ENCODE peak calls at places on chromosomes 3 and 15, in ten cellular contexts. I, C, L, E, M, Q, P, S, Y and N are unnamed samples.

GRCh38 chr3:100001083-100001482 is 113.2 kb downstream of the FILIP1L start:
- DNase-seq in I (no peak), C (no peak), L (no peak), E (no peak), M (no peak), Q (no peak), P (no peak), S (no peak), Y (no peak), N (no peak)

GRCh38 chr15:55481842-55482241 is 26.2 kb downstream of the DNAAF4 start:
- DNase-seq in I (no peak), C (no peak), L (no peak), E (no peak), M (no peak), Q (no peak), P (no peak), S (no peak), Y (no peak), N (no peak)

GRCh38 chr3:49025005-49025792 is 3.3 kb downstream of the NDUFAF3 start:
- DNase-seq in I (no peak), C (peak), L (no peak), E (no peak), M (no peak), Q (no peak), P (no peak), S (no peak), Y (no peak), N (no peak)

GRCh38 chr3:38003817-38004414 is 13.3 kb downstream of the VILL start:
- DNase-seq in I (no peak), C (no peak), L (no peak), E (peak), M (peak), Q (no peak), P (peak), S (no peak), Y (no peak), N (no peak)

GRCh38 chr3:140844072-140844471 is 97.6 kb upstream of the SLC25A36 start:
- DNase-seq in I (no peak), C (no peak), L (no peak), E (no peak), M (no peak), Q (no peak), P (no peak), S (no peak), Y (no peak), N (no peak)

GRCh38 chr3:6560259-6560658 is 300.7 kb upstream of the GRM7 start:
- DNase-seq in I (no peak), C (no peak), L (no peak), E (no peak), M (no peak), Q (no peak), P (no peak), S (no peak), Y (no peak), N (no peak)

GRCh38 chr3:9398715-9399708 is 1.6 kb downstream of the SETD5 start:
- DNase-seq in I (no peak), C (no peak), L (no peak), E (peak), M (no peak), Q (no peak), P (peak), S (no peak), Y (peak), N (no peak)

GRCh38 chr3:117920240-117920923 is 1114.3 kb downstream of the IGSF11 start:
- DNase-seq in I (no peak), C (no peak), L (no peak), E (no peak), M (no peak), Q (no peak), P (no peak), S (no peak), Y (no peak), N (no peak)

GRCh38 chr15:78950906-78951840 is 6.3 kb upstream of the CTSH start:
- DNase-seq in I (no peak), C (no peak), L (no peak), E (no peak), M (no peak), Q (no peak), P (peak), S (no peak), Y (peak), N (peak)

GRCh38 chr3:62632510-62633294 is 242.5 kb downstream of the CADPS start:
- DNase-seq in I (no peak), C (no peak), L (no peak), E (no peak), M (no peak), Q (no peak), P (peak), S (no peak), Y (no peak), N (no peak)

GRCh38 chr3:37028329-37028728 is 35.0 kb downstream of the MLH1 start:
- DNase-seq in I (no peak), C (peak), L (no peak), E (no peak), M (no peak), Q (no peak), P (peak), S (no peak), Y (peak), N (no peak)

GRCh38 chr3:50749822-50750221 is 75.1 kb downstream of the DOCK3 start:
- DNase-seq in I (no peak), C (no peak), L (no peak), E (no peak), M (no peak), Q (no peak), P (no peak), S (no peak), Y (no peak), N (no peak)

GRCh38 chr3:14921811-14922705 is 25.3 kb upstream of the NR2C2 start:
- DNase-seq in I (no peak), C (no peak), L (no peak), E (no peak), M (no peak), Q (no peak), P (no peak), S (no peak), Y (no peak), N (no peak)

GRCh38 chr15:91949361-91949760 is 95.9 kb downstream of the SLCO3A1 start:
- DNase-seq in I (no peak), C (no peak), L (no peak), E (no peak), M (no peak), Q (no peak), P (no peak), S (no peak), Y (no peak), N (no peak)

GRCh38 chr15:68592054-68592453 is 13.3 kb downstream of the CORO2B start:
- DNase-seq in I (no peak), C (no peak), L (no peak), E (no peak), M (no peak), Q (no peak), P (no peak), S (no peak), Y (peak), N (no peak)

GRCh38 chr15:50096158-50096821 is 22.7 kb downstream of the ATP8B4 start:
- DNase-seq in I (no peak), C (no peak), L (no peak), E (no peak), M (no peak), Q (no peak), P (no peak), S (no peak), Y (no peak), N (no peak)

GRCh38 chr3:50436063-50436674 is 67.3 kb downstream of the CACNA2D2 start:
- DNase-seq in I (no peak), C (peak), L (no peak), E (peak), M (peak), Q (peak), P (peak), S (peak), Y (peak), N (no peak)

GRCh38 chr3:61979645-61980430 is 393.5 kb downstream of the FEZF2 start:
- DNase-seq in I (peak), C (no peak), L (no peak), E (no peak), M (no peak), Q (no peak), P (no peak), S (no peak), Y (peak), N (peak)

GRCh38 chr3:24365168-24365567 is 129.5 kb downstream of the THRB start:
- DNase-seq in I (peak), C (no peak), L (peak), E (peak), M (peak), Q (no peak), P (peak), S (no peak), Y (peak), N (peak)

GRCh38 chr3:50275160-50275995 is 3.5 kb upstream of the LSMEM2 start:
- DNase-seq in I (no peak), C (peak), L (no peak), E (no peak), M (no peak), Q (no peak), P (no peak), S (no peak), Y (no peak), N (no peak)

GRCh38 chr15:54373332-54373731 is 395.1 kb downstream of the UNC13C start:
- DNase-seq in I (no peak), C (no peak), L (no peak), E (no peak), M (no peak), Q (no peak), P (no peak), S (no peak), Y (no peak), N (no peak)

GRCh38 chr3:20574746-20575145 is 388.7 kb upstream of the SGO1 start:
- DNase-seq in I (peak), C (no peak), L (no peak), E (no peak), M (no peak), Q (no peak), P (no peak), S (no peak), Y (peak), N (no peak)

GRCh38 chr3:193777524-193777923 is 184.5 kb downstream of the OPA1 start:
- DNase-seq in I (no peak), C (no peak), L (no peak), E (peak), M (no peak), Q (no peak), P (no peak), S (no peak), Y (no peak), N (no peak)

GRCh38 chr3:45398167-45398566 is 9.8 kb downstream of the LARS2 start:
- DNase-seq in I (no peak), C (no peak), L (no peak), E (no peak), M (no peak), Q (no peak), P (no peak), S (no peak), Y (no peak), N (no peak)

GRCh38 chr3:124504332-124505059 is 225.8 kb upstream of the UMPS start:
- DNase-seq in I (peak), C (no peak), L (peak), E (no peak), M (no peak), Q (no peak), P (no peak), S (no peak), Y (peak), N (no peak)

GRCh38 chr3:133965033-133965570 is 64.6 kb downstream of the SLCO2A1 start:
- DNase-seq in I (no peak), C (no peak), L (no peak), E (no peak), M (no peak), Q (no peak), P (no peak), S (no peak), Y (no peak), N (no peak)

GRCh38 chr3:194985031-194985578 is 285.9 kb downstream of the XXYLT1 start:
- DNase-seq in I (no peak), C (peak), L (peak), E (peak), M (peak), Q (no peak), P (peak), S (no peak), Y (peak), N (no peak)

GRCh38 chr3:43998841-43999805 is 242.6 kb upstream of the TOPAZ1 start:
- DNase-seq in I (no peak), C (peak), L (no peak), E (no peak), M (no peak), Q (no peak), P (peak), S (no peak), Y (peak), N (no peak)

GRCh38 chr3:58254144-58254543 is 16.6 kb downstream of the ABHD6 start:
- DNase-seq in I (no peak), C (no peak), L (no peak), E (peak), M (no peak), Q (no peak), P (no peak), S (no peak), Y (no peak), N (no peak)

GRCh38 chr3:58251653-58252052 is 14.1 kb downstream of the ABHD6 start:
- DNase-seq in I (no peak), C (no peak), L (no peak), E (no peak), M (no peak), Q (no peak), P (no peak), S (no peak), Y (no peak), N (no peak)

GRCh38 chr3:58250093-58250707 is 12.6 kb downstream of the ABHD6 start:
- DNase-seq in I (no peak), C (no peak), L (no peak), E (peak), M (no peak), Q (no peak), P (peak), S (no peak), Y (no peak), N (no peak)

GRCh38 chr3:58246148-58247051 is 8.8 kb downstream of the ABHD6 start:
- DNase-seq in I (no peak), C (no peak), L (no peak), E (peak), M (no peak), Q (no peak), P (peak), S (no peak), Y (no peak), N (no peak)

GRCh38 chr3:58249358-58250092 is 11.9 kb downstream of the ABHD6 start:
- DNase-seq in I (no peak), C (no peak), L (no peak), E (peak), M (peak), Q (no peak), P (peak), S (no peak), Y (peak), N (no peak)
- TF ChIP-seq CTCF in I (peak), C (no peak), L (no peak), E (no peak), M (peak), Q (no peak), P (peak), S (no peak), Y (peak), N (peak)

DNA sequence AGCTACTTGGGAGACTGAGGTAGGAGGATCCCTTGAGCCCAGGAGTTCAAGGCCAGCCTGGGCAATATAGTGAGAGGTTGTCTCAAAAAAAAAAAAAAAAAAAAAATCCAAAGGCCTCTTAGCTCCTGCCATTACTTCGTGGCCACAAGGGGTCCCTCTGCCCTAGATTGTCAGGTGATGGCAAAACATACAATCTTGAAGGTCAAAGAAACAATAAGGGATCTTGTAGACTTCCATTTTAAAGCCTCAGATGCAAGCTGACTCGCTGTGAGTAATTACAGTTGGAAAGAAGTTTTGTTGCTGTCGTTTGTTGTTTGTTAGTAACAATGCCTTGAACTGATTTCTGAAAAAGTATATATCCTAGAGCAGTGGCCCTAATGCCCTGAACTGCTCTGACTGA is 55.9 kb upstream of the PLCL2 start:
- DNase-seq in I (peak), C (no peak), L (no peak), E (peak), M (peak), Q (no peak), P (peak), S (peak), Y (peak), N (peak)
- TF ChIP-seq CTCF in I (peak), C (no peak), L (no peak), E (peak), M (peak), Q (peak), P (peak), S (peak), Y (peak), N (peak)

GRCh38 chr3:186930639-186931486 is 537 bp downstream of the ST6GAL1 start:
- DNase-seq in I (no peak), C (peak), L (peak), E (peak), M (peak), Q (no peak), P (peak), S (peak), Y (peak), N (no peak)
- TF ChIP-seq CTCF in I (no peak), C (no peak), L (no peak), E (no peak), M (no peak), Q (no peak), P (no peak), S (peak), Y (peak), N (peak)

GRCh38 chr3:82736696-82737277 is 975.3 kb upstream of the GBE1 start:
- DNase-seq in I (no peak), C (no peak), L (no peak), E (no peak), M (no peak), Q (no peak), P (no peak), S (no peak), Y (no peak), N (no peak)

GRCh38 chr3:82739390-82739789 is 977.9 kb upstream of the GBE1 start:
- DNase-seq in I (no peak), C (no peak), L (no peak), E (no peak), M (no peak), Q (no peak), P (no peak), S (no peak), Y (peak), N (no peak)

GRCh38 chr3:82743196-82743595 is 981.8 kb upstream of the GBE1 start:
- DNase-seq in I (no peak), C (no peak), L (no peak), E (no peak), M (no peak), Q (no peak), P (no peak), S (no peak), Y (no peak), N (no peak)

GRCh38 chr3:82745544-82745943 is 984.1 kb upstream of the GBE1 start:
- DNase-seq in I (no peak), C (no peak), L (no peak), E (no peak), M (no peak), Q (no peak), P (no peak), S (no peak), Y (no peak), N (no peak)

GRCh38 chr3:82741346-82741745 is 979.9 kb upstream of the GBE1 start:
- DNase-seq in I (no peak), C (no peak), L (no peak), E (no peak), M (no peak), Q (no peak), P (no peak), S (no peak), Y (no peak), N (no peak)
- TF ChIP-seq CTCF in I (no peak), C (no peak), L (no peak), E (no peak), M (no peak), Q (no peak), P (no peak), S (no peak), Y (no peak), N (no peak)

GRCh38 chr15:73493936-73494335 is 51.0 kb downstream of the REC114 start:
- DNase-seq in I (no peak), C (no peak), L (no peak), E (no peak), M (no peak), Q (no peak), P (no peak), S (no peak), Y (no peak), N (no peak)
- TF ChIP-seq CTCF in I (no peak), C (no peak), L (no peak), E (no peak), M (no peak), Q (no peak), P (no peak), S (no peak), Y (no peak), N (no peak)

GRCh38 chr3:46693038-46693896 is at the start of gene ALS2CL:
- DNase-seq in I (no peak), C (peak), L (peak), E (peak), M (peak), Q (no peak), P (peak), S (peak), Y (no peak), N (no peak)
- TF ChIP-seq CTCF in I (no peak), C (no peak), L (no peak), E (no peak), M (no peak), Q (no peak), P (no peak), S (no peak), Y (no peak), N (no peak)

GRCh38 chr15:59160880-59161593 is 45.6 kb upstream of the LDHAL6B start:
- DNase-seq in I (no peak), C (no peak), L (no peak), E (no peak), M (no peak), Q (no peak), P (peak), S (no peak), Y (peak), N (no peak)
- TF ChIP-seq CTCF in I (peak), C (no peak), L (no peak), E (no peak), M (peak), Q (no peak), P (peak), S (no peak), Y (peak), N (peak)

DNA sequence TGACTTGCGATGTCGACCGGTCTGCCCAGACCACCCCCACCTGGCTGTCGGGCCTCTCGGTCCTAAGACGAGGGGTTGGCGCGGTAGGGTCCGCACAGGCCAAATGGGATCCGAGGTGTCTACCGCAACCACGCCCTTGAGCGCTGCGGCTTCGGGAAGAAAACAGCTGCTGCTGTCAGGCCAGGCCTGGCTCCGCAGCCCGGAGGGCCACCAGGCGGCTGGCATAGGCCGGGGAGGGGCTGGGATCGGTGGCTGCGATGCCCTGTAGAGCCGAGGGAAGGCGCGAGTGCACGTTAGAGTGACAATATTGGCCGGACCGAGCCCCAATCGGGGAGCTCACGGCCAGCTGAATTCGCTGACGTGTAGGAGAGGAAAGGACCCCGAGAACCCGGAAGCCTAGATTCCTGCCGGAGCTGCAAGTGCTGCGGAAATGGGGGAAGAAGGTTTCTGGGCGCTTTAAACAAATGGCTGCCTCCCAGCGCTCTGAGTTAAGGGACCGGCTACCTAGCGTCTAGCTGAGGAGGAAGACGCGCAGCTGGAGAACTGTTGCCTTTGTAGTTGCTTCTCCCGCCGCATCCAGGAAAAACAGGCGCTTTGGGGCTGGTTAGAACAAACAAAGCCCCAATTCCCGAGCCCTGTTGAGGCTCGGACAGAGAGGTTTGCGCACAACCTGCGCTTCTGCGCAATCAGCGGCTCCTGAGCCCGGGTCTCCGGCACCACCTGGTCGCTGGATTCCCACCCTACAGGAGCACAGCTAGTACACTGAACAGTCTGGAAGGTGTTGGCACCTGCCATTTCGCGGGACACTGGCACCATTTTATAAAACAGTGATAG is 14.0 kb downstream of the ZIC4 start:
- DNase-seq in I (peak), C (no peak), L (no peak), E (no peak), M (no peak), Q (no peak), P (peak), S (no peak), Y (peak), N (no peak)
- TF ChIP-seq CTCF in I (peak), C (no peak), L (no peak), E (no peak), M (no peak), Q (no peak), P (peak), S (no peak), Y (peak), N (no peak)